ENCODE peak calls at places on chromosomes 12 and 14, in four cellular contexts. N is omental fat pad, J is breast epithelium, B is A549. M is an unnamed sample.

GRCh38 chr14:21267431-21267845 is 1.8 kb downstream of the HNRNPC start:
- DNase-seq in J (no peak), B (no peak), N (no peak), M (no peak)

GRCh38 chr12:119730381-119730780 is 62.4 kb downstream of the PRKAB1 start:
- DNase-seq in B (no peak), N (no peak), J (no peak), M (no peak)

GRCh38 chr14:68522510-68523325 is 270.1 kb downstream of the ZFP36L1 start:
- DNase-seq in J (no peak), N (no peak), B (no peak), M (no peak)

GRCh38 chr12:29517265-29517664 is 19.8 kb upstream of the OVCH1 start:
- DNase-seq in J (no peak), B (peak), N (no peak), M (no peak)

GRCh38 chr14:32050839-32051238 is 26.3 kb upstream of the ARHGAP5 start:
- DNase-seq in N (no peak), B (no peak), J (no peak), M (no peak)

GRCh38 chr14:87935895-87936294 is 57.1 kb downstream of the GALC start:
- DNase-seq in J (no peak), B (no peak), N (no peak), M (no peak)

GRCh38 chr12:58787021-58787760 is 133.1 kb downstream of the LRIG3 start:
- DNase-seq in B (no peak), J (no peak), N (no peak), M (no peak)

GRCh38 chr12:13941258-13942249 is 39.8 kb downstream of the GRIN2B start:
- DNase-seq in J (no peak), B (peak), N (no peak), M (no peak)

GRCh38 chr14:91038439-91038838 is 22.0 kb downstream of the RPS6KA5 start:
- DNase-seq in J (peak), B (no peak), N (no peak), M (no peak)

GRCh38 chr14:50763386-50764007 is 67.5 kb downstream of the NIN start:
- DNase-seq in B (peak), J (no peak), N (no peak), M (no peak)

GRCh38 chr14:34003691-34004090 is 52.8 kb upstream of the EGLN3 start:
- DNase-seq in N (no peak), J (no peak), B (no peak), M (no peak)

GRCh38 chr14:101228949-101229541 is 325.5 kb upstream of the RTL1 start:
- DNase-seq in B (peak), N (no peak), J (no peak), M (no peak)

GRCh38 chr14:34063042-34063441 is 112.2 kb upstream of the EGLN3 start:
- DNase-seq in N (no peak), B (no peak), J (no peak), M (no peak)

GRCh38 chr12:51399893-51400292 is 8.7 kb upstream of the GALNT6 start:
- DNase-seq in N (no peak), J (no peak), B (no peak), M (no peak)

GRCh38 chr14:83520837-83521236 is 1987.2 kb upstream of the SEL1L start:
- DNase-seq in B (no peak), J (no peak), N (no peak), M (no peak)

GRCh38 chr12:57771873-57772428 is at the start of gene METTL1:
- DNase-seq in N (peak), J (peak), B (peak), M (peak)
- TF ChIP-seq CTCF in N (no peak), J (no peak), B (no peak), M (no peak)

GRCh38 chr12:103944964-103945363 is 14.8 kb downstream of the HSP90B1 start:
- DNase-seq in J (no peak), B (no peak), N (no peak), M (no peak)
- TF ChIP-seq CTCF in J (no peak), B (no peak), N (no peak), M (no peak)

GRCh38 chr12:87870061-87870460 is 159.1 kb downstream of the C12orf50 start:
- DNase-seq in J (no peak), B (no peak), N (no peak), M (no peak)

GRCh38 chr12:87870493-87870892 is 158.7 kb downstream of the C12orf50 start:
- DNase-seq in J (no peak), N (no peak), B (no peak), M (no peak)

GRCh38 chr12:87871061-87871460 is 158.1 kb downstream of the C12orf50 start:
- DNase-seq in B (no peak), J (no peak), N (no peak), M (no peak)

DNA sequence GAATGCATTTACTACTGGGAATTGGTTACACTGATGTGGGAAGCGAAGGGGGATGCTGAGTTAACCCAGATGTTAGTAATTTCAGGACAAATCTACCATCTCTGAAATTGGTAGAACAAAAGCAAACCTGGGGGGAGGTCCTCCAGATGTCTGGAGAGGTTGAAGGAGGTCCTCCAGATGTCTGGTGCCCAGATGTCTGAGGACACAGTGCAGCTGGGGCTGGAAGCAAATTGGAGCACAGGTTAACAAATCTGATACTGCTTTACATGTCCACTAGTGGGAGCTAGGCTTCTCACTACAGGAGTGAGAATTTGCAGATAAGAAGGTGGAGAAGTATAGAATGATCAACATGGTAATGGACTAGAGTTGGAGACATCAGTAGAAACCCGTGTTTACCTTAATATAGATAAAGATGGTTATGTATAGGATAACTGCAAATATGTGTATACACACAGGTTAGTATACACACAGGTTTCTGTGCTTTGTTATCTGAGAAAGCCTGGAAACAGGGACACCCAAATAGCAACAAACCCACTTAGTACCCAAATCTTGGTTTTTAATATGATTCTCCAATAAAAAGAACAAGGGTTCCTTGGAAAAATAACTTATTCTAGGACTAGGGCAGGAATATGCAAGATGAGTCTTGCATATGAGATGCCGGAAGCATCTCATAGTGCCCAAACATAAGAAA is 162.5 kb downstream of the C12orf50 start:
- DNase-seq in N (no peak), B (peak), J (no peak), M (no peak)
- TF ChIP-seq CTCF in N (no peak), B (peak), J (no peak), M (no peak)

DNA sequence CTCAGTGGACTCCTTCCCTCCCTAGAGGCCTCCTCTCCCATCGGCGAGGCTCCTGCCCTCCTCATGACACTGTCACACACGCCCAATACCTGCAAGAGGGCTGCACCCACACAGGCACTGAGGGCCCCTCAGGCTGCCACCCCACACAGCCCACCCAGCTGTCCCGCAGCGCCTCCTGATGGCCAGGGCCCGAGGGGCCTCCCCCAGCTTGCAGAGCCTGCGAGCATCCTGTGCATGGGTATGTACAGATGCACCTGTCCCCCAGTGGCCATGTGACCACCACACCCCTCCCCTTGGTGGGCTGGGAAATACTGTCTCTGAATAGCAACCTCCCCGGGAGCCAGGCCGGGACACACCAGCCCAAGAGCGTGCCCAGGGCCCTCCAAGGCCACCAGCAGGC is 19.0 kb upstream of the NUDT14 start:
- DNase-seq in B (no peak), J (no peak), N (no peak), M (no peak)
- TF ChIP-seq CTCF in B (no peak), J (no peak), N (no peak), M (no peak)

GRCh38 chr14:62185078-62185477 is 422.9 kb downstream of the SNAPC1 start:
- DNase-seq in B (no peak), J (no peak), N (no peak), M (no peak)

GRCh38 chr14:62181591-62181990 is 419.4 kb downstream of the SNAPC1 start:
- DNase-seq in J (no peak), B (no peak), N (no peak), M (no peak)

GRCh38 chr14:62179367-62180018 is 417.3 kb downstream of the SNAPC1 start:
- DNase-seq in N (no peak), B (peak), J (peak), M (peak)
- TF ChIP-seq CTCF in N (no peak), B (peak), J (peak), M (peak)

DNA sequence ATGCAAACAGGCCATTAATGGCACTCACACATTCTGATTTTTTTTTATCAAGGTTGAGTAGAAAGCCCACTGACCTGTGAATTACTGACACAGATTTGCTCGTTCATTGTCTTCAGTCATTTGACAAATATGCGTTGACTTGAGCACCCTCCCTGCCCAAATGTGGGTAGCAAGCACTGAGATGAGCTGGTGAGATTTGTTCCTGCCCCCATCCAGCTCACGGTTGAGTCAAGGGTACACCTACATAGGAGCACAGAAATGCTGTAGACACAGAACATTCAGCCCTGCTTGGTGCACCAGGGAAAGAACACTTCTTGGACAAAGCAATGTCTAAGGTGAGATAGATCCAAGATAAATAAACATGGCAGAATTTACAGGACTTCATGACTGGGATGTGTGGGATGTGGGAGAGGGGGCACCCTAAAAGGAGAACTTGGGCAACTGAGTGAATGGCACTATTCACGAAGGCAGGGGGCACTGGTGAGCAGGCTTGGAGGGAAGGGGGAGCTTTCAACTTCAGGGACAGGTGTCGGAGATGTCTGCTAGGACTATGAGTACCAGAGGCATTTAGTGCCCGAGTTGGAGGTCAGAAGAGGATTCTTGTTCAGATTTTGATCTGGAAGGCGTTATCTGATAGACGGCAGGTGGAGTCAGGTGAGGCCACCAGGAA is 213.4 kb downstream of the VRK1 start:
- DNase-seq in N (no peak), B (no peak), J (no peak), M (no peak)
- TF ChIP-seq CTCF in N (no peak), B (no peak), J (no peak), M (no peak)

GRCh38 chr12:125203145-125203765 is 138.0 kb downstream of the AACS start:
- DNase-seq in N (no peak), B (no peak), J (no peak), M (no peak)
- TF ChIP-seq CTCF in N (no peak), B (peak), J (no peak), M (peak)

GRCh38 chr14:92258934-92259333 is 64.0 kb upstream of the SLC24A4 start:
- DNase-seq in B (peak), J (no peak), N (no peak), M (no peak)
- TF ChIP-seq CTCF in B (no peak), J (no peak), N (no peak), M (no peak)

GRCh38 chr12:27123642-27124041 is 41.3 kb upstream of the C12orf71 start:
- DNase-seq in B (peak), N (no peak), J (no peak), M (no peak)
- TF ChIP-seq CTCF in B (peak), N (no peak), J (peak), M (peak)

GRCh38 chr12:82688035-82688501 is 1.4 kb downstream of the TMTC2 start:
- DNase-seq in B (peak), N (no peak), J (no peak), M (no peak)
- TF ChIP-seq CTCF in B (no peak), N (no peak), J (no peak), M (no peak)